ENCODE peak calls at places on chromosomes 12 and 14, in seven cellular contexts. G is body of pancreas, W is heart left ventricle, A is breast epithelium, U is right lobe of liver, J is prostate gland, P is endothelial cell of umbilical vein. L is an unnamed sample. For H3K27me3, the result is how much of the 10 kb centered on the place peaks cover.

GRCh38 chr14:61226015-61226654 is 55.0 kb downstream of the TMEM30B start:
- DNase-seq in G (no peak), A (no peak), P (no peak), W (no peak), U (no peak), J (no peak), L (no peak)

GRCh38 chr14:106024983-106025604 is 498.7 kb downstream of the TMEM121 start:
- DNase-seq in U (no peak), A (no peak), W (no peak), J (no peak), G (no peak), P (no peak), L (no peak)

GRCh38 chr12:50614167-50614762 is 109.5 kb downstream of the DIP2B start:
- DNase-seq in A (no peak), W (no peak), G (no peak), U (no peak), J (no peak), P (peak), L (no peak)

GRCh38 chr14:66624319-66624937 is 116.5 kb downstream of the GPHN start:
- DNase-seq in U (peak), A (no peak), J (peak), W (peak), G (peak), P (peak), L (no peak)

GRCh38 chr12:23055004-23055403 is 430.0 kb downstream of the ETNK1 start:
- DNase-seq in G (peak), U (peak), W (no peak), J (no peak), A (no peak), P (peak), L (no peak)

GRCh38 chr12:105562727-105563072 is 232.2 kb downstream of the C12orf75 start:
- DNase-seq in P (no peak), G (no peak), W (no peak), U (no peak), J (peak), A (no peak), L (no peak)

GRCh38 chr12:45789025-45789424 is 59.5 kb downstream of the ARID2 start:
- DNase-seq in J (no peak), U (no peak), P (no peak), W (no peak), A (no peak), G (no peak), L (no peak)

GRCh38 chr12:116656371-116656770 is 81.5 kb downstream of the SPRING1 start:
- DNase-seq in J (no peak), G (no peak), W (no peak), A (no peak), P (no peak), U (no peak), L (no peak)

GRCh38 chr14:64234877-64235651 is 59.1 kb downstream of the ESR2 start:
- DNase-seq in P (no peak), J (no peak), G (peak), U (peak), A (peak), W (no peak), L (no peak)

GRCh38 chr12:84329933-84330332 is 582.7 kb downstream of the SLC6A15 start:
- DNase-seq in P (no peak), G (no peak), A (no peak), U (no peak), W (no peak), J (no peak), L (no peak)

GRCh38 chr14:99881011-99881410 is 87.8 kb downstream of the EML1 start:
- DNase-seq in U (no peak), G (no peak), J (no peak), P (no peak), W (no peak), A (no peak), L (no peak)
- H3K27ac ChIP-seq in U (no peak), G (no peak), J (no peak), P (no peak), W (no peak), A (peak), L (no peak)

GRCh38 chr12:49230176-49230575 is 34.7 kb upstream of the TUBA1C start:
- DNase-seq in W (no peak), U (no peak), G (no peak), A (no peak), P (no peak), J (no peak), L (no peak)

GRCh38 chr12:49231881-49232650 is 32.8 kb upstream of the TUBA1C start:
- DNase-seq in G (no peak), P (peak), W (no peak), A (no peak), U (no peak), J (no peak), L (no peak)

GRCh38 chr12:49232940-49233841 is 31.7 kb upstream of the TUBA1C start:
- DNase-seq in J (peak), U (peak), P (peak), A (no peak), W (peak), G (peak), L (peak)

GRCh38 chr12:49228653-49229052 is 36.2 kb upstream of the TUBA1C start:
- DNase-seq in J (no peak), A (no peak), W (no peak), U (no peak), G (no peak), P (no peak), L (no peak)

DNA sequence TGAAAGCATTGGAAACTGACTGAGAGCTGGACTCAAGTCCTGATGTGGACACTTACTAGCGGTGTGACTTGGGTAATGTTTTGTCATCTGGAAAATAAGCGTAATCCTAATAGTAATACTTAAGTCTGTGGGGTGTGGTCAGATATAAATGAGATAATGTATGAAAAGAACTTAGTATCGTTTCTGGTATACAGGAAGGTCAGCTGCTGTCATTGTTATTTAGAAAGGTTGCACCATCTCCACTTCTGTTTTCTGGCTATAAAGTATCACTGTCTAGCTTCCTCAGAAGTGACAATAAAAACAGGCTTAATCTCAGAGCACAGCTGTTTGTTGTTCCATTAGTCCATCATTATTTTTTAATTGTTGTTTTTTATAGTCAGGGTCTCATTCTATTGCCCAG is 34.1 kb upstream of the TUBA1C start:
- DNase-seq in U (no peak), G (no peak), P (no peak), J (no peak), W (no peak), A (no peak), L (no peak)
- H3K27me3 ChIP-seq in U (under half), G (under half), P (under half), J (under half), W (under half), A (under half), L (under half)

GRCh38 chr14:69083181-69083580 is 69.7 kb downstream of the DCAF5 start:
- DNase-seq in A (no peak), W (no peak), G (no peak), U (no peak), J (no peak), P (no peak), L (no peak)
- TF ChIP-seq POLR2A in A (no peak), W (no peak), G (no peak), U (no peak), J (no peak), P (no peak), L (no peak)

GRCh38 chr12:111643428-111643826 is 42.3 kb downstream of the BRAP start:
- DNase-seq in G (peak), A (no peak), U (no peak), W (no peak), P (peak), J (peak), L (no peak)
- H3K27ac ChIP-seq in G (no peak), A (peak), U (no peak), W (peak), P (peak), J (peak), L (no peak)

DNA sequence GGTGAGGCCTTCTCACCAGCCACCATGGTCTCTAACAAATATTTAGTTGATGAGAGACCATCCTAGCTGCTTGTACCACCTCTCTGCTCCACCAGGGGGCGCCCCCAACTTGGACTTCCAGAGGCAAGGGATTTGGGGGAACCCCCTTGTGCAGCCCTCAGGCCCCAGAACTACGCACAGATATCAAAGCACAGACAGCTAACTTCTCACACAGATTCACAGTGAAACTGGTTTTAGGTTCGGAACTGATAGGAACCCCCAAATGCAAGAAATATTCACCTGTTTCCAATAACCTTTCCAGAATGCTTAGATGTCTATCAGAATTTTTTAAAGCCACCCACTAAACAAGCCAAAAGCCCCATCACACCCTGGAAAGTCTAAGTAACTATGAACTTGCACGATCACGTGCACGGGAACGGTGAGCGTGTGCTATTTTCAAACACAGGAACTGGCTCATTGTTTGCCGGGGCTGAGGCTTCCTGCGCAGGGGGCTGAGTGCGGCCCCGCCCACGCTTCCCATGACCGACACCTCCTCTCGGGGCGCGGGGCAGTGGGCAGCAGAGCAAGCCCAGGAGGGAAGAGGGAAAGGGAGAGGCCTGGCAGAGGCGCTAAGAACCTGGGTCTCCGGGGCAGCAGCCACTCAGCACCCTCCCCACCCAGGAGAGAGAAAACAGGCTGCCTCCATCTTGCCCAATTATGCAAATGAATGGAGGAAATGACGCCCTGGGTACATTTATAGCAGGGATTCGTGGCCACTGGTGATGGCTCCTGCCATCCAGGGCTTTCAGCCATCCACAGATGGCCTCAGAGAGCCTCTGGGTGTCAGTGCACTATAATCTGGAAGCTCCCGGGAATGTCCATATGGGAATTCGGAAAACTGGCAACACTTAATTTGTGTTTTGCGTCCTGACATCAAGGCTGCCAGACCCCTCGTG is 79.4 kb upstream of the GPR68 start:
- DNase-seq in G (peak), J (peak), P (peak), A (peak), U (peak), W (peak), L (peak)
- H3K27me3 ChIP-seq in G (under half), J (under half), P (under half), A (under half), U (under half), W (under half), L (under half)

DNA sequence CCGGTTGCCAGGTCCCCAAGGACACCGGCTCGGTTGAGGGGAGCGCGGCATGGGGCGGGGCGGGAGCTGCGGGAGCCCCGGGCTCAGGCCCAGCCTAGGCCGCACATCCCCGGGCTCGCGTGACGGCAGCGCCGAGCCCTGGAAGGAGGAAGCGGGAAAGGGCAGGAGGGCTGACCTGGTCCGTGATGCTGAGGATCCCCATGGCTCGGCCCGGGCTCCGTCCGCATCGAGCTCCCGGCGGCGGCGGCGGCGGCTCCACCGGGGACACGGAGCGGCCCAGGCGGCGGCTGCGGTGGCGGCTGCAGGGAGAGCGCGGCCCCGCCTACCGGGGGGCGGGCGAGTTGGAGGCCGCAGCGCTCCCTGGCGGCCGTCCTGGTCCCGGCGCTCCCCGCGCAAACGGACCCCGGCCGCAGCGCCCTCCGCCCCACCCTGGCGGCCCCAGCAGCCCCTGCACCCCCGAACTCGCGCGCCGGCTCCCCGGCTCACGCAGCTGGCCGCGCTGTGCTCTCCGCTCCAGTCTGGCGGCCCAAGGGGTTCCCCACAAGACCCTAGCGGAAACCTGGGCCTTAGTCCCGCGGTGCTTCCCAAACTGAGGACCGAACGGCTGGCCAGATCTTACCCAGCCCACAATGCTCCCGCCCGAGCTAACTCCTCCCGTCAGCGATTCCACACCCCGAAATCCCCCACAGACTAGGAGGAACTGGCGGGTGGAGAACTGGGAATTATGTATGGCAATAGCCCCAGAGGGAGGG is at the start of gene ANKRD52:
- DNase-seq in U (peak), A (peak), G (peak), W (peak), J (peak), P (peak), L (peak)
- TF ChIP-seq POLR2A in U (peak), A (no peak), G (peak), W (no peak), J (no peak), P (peak), L (no peak)

DNA sequence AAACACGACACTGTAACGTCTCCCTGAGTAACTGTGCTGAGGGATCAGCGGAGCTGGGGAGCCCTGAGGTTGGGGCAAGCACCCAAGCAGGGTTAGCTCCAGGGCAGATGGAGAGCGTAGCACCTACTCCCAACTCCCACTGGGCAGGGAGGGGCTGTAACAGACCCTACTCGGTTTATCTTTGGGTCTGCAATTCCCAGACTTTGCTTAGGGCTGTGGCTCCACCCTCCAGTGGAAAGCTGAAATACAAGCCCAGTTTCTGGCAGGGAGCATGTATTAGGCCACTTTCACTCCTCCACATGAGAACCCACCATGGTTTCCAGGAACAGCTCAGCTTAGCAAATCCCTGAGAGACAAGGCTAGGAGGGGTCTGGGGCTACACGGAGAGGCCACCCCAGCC is 17.3 kb upstream of the TC2N start:
- DNase-seq in W (peak), P (no peak), J (no peak), U (no peak), G (no peak), A (no peak), L (no peak)
- H3K27ac ChIP-seq in W (peak), P (no peak), J (peak), U (no peak), G (no peak), A (peak), L (peak)

GRCh38 chr12:111253213-111253612 is 115.7 kb downstream of the PHETA1 start:
- DNase-seq in G (no peak), U (no peak), A (no peak), W (no peak), P (no peak), J (no peak), L (no peak)
- H3K27me3 ChIP-seq in G (under half), U (under half), A (under half), W (under half), P (under half), J (under half), L (half or more)

GRCh38 chr12:53659609-53660008 is 16.3 kb downstream of the ATP5MC2 start:
- DNase-seq in U (no peak), P (no peak), W (no peak), A (no peak), G (no peak), J (no peak), L (no peak)

GRCh38 chr12:53659011-53659551 is 16.8 kb downstream of the ATP5MC2 start:
- DNase-seq in G (peak), W (peak), P (peak), J (peak), A (peak), U (peak), L (no peak)

GRCh38 chr12:53667080-53667479 is 8.8 kb downstream of the ATP5MC2 start:
- DNase-seq in W (no peak), U (no peak), A (no peak), G (no peak), J (no peak), P (no peak), L (no peak)

GRCh38 chr12:53660064-53660463 is 15.8 kb downstream of the ATP5MC2 start:
- DNase-seq in G (no peak), P (peak), A (no peak), U (no peak), J (no peak), W (peak), L (no peak)

GRCh38 chr12:53664191-53664590 is 11.7 kb downstream of the ATP5MC2 start:
- DNase-seq in P (no peak), J (no peak), A (no peak), W (no peak), U (no peak), G (no peak), L (no peak)
- TF ChIP-seq POLR2A in P (no peak), J (no peak), A (no peak), W (no peak), U (no peak), G (no peak), L (no peak)

GRCh38 chr12:47308672-47309071 is 228.9 kb upstream of the AMIGO2 start:
- DNase-seq in W (no peak), U (no peak), J (no peak), P (no peak), A (no peak), G (no peak), L (no peak)
- H3K27ac ChIP-seq in W (no peak), U (no peak), J (no peak), P (no peak), A (no peak), G (no peak), L (no peak)